ENCODE peak calls at places on chromosomes 3 and 15, in nine cellular contexts. D is activated CD8-positive, alpha-beta T cell treated with anti-CD3 and anti-CD28 coated beads for 36 hours; W is left lung; I is activated naive CD8-positive, alpha-beta T cell treated with anti-CD3 and anti-CD28 coated beads, Interleukin-2, amount 10 ng/mL, durations not matched to agents 7 days and 5 days; V is IMR-90; A is pancreas; L is stimulated activated naive CD8-positive, alpha-beta T cell treated with anti-CD3 and anti-CD28 coated beads, Interleukin-15, amount 100 ng/mL, for 72 hours; K is right lobe of liver; H is effector memory CD8-positive, alpha-beta T cell. B is an unnamed sample.
A peak's percentile ranks its signal among the peaks of the same experiment; 100 is the strongest.

GRCh38 chr3:151612119-151612518 is 121.6 kb upstream of the AADACL2 start:
- ATAC-seq in W (no peak), I (no peak), K (no peak), H (no peak), V (no peak), L (no peak), A (no peak), D (no peak), B (no peak)

GRCh38 chr3:111070772-111071256 is 802 bp upstream of the NECTIN3 start:
- ATAC-seq in D (peak; percentile 8), K (no peak), I (no peak), H (no peak), A (peak; percentile 54), V (peak; percentile 0), W (peak; percentile 0), L (peak; percentile 6), B (peak; percentile 80)

GRCh38 chr15:40908095-40908494 is 13.8 kb downstream of the VPS18 start:
- ATAC-seq in L (no peak), A (no peak), V (no peak), H (no peak), I (no peak), W (no peak), D (no peak), K (no peak), B (no peak)

GRCh38 chr15:50798684-50799083 is 33.2 kb upstream of the SPPL2A start:
- ATAC-seq in L (no peak), A (peak; percentile 66), V (no peak), D (no peak), H (no peak), K (no peak), W (peak; percentile 43), I (no peak), B (peak; percentile 72)

GRCh38 chr3:132167870-132168269 is 133.1 kb upstream of the CPNE4 start:
- ATAC-seq in K (peak; percentile 62), A (no peak), I (no peak), V (no peak), L (no peak), D (no peak), W (no peak), H (no peak), B (no peak)

GRCh38 chr3:16300881-16301359 is 35.9 kb downstream of the OXNAD1 start:
- ATAC-seq in V (no peak), H (peak; percentile 84), W (peak; percentile 77), K (peak; percentile 26), D (peak; percentile 64), I (peak; percentile 78), A (no peak), L (peak; percentile 79), B (no peak)

GRCh38 chr3:160136421-160136820 is 88.8 kb upstream of the C3orf80 start:
- ATAC-seq in H (no peak), K (no peak), L (no peak), V (no peak), W (no peak), A (no peak), I (no peak), D (no peak), B (no peak)

GRCh38 chr15:68126415-68126814 is 72.3 kb downstream of the PIAS1 start:
- ATAC-seq in I (no peak), D (no peak), V (no peak), H (no peak), W (peak; percentile 79), L (no peak), K (no peak), A (no peak), B (no peak)

GRCh38 chr3:30341851-30342250 is 264.6 kb upstream of the TGFBR2 start:
- ATAC-seq in I (no peak), A (no peak), V (peak; percentile 30), H (no peak), W (peak; percentile 14), K (no peak), L (peak; percentile 55), D (peak; percentile 58), B (peak; percentile 57)

GRCh38 chr3:98800401-98800800 is 37.3 kb downstream of the ST3GAL6 start:
- ATAC-seq in I (no peak), K (no peak), A (no peak), V (no peak), L (no peak), H (no peak), W (no peak), D (no peak), B (peak; percentile 23)

GRCh38 chr15:65942436-65942835 is 73.1 kb downstream of the RAB11A start:
- ATAC-seq in D (no peak), W (no peak), I (peak; percentile 79), H (no peak), V (no peak), K (no peak), L (peak; percentile 53), A (no peak), B (no peak)

GRCh38 chr15:31892513-31892912 is 137.8 kb upstream of the CHRNA7 start:
- ATAC-seq in H (no peak), D (no peak), L (no peak), I (no peak), K (no peak), V (no peak), W (no peak), A (no peak), B (no peak)

GRCh38 chr3:114364806-114365205 is 71.0 kb downstream of the TIGIT start:
- ATAC-seq in W (no peak), L (no peak), V (no peak), H (no peak), D (no peak), K (no peak), A (no peak), I (no peak), B (no peak)

GRCh38 chr15:67834249-67834592 is 5.6 kb downstream of the RNU6-1 start:
- ATAC-seq in A (no peak), I (no peak), L (no peak), W (peak; percentile 3), V (no peak), H (no peak), K (no peak), D (no peak), B (no peak)

GRCh38 chr3:17258823-17259436 is 374.2 kb downstream of the PLCL2 start:
- ATAC-seq in K (peak; percentile 53), H (no peak), I (no peak), A (peak; percentile 47), V (peak; percentile 27), D (no peak), W (peak; percentile 50), L (no peak), B (no peak)

GRCh38 chr3:188683032-188683491 is 488.7 kb upstream of the TPRG1 start:
- ATAC-seq in W (peak; percentile 89), K (peak; percentile 79), H (no peak), I (no peak), L (peak; percentile 98), A (peak; percentile 30), V (peak; percentile 91), D (peak; percentile 92), B (peak; percentile 83)

GRCh38 chr3:153146191-153147053 is 15.6 kb upstream of the RAP2B start:
- ATAC-seq in W (no peak), L (peak; percentile 81), D (peak; percentile 62), I (no peak), A (no peak), K (no peak), V (no peak), H (no peak), B (no peak)

GRCh38 chr15:56699743-56700142 is 33.6 kb downstream of the ZNF280D start:
- ATAC-seq in I (no peak), A (no peak), V (no peak), H (no peak), K (no peak), D (peak; percentile 71), W (no peak), L (peak; percentile 88), B (no peak)

GRCh38 chr3:184459355-184459754 is 79.5 kb downstream of the CHRD start:
- ATAC-seq in W (peak; percentile 41), H (no peak), L (no peak), V (no peak), I (no peak), A (no peak), D (no peak), K (peak; percentile 11), B (no peak)

GRCh38 chr3:23459437-23459836 is 256.3 kb downstream of the UBE2E2 start:
- ATAC-seq in H (no peak), W (no peak), D (no peak), V (no peak), L (no peak), K (no peak), A (no peak), I (no peak), B (no peak)

GRCh38 chr3:160771811-160772459 is 15.9 kb downstream of the PPM1L start:
- ATAC-seq in W (no peak), K (peak; percentile 75), D (no peak), V (no peak), H (no peak), A (no peak), L (no peak), I (no peak), B (no peak)

GRCh38 chr3:69579527-69580165 is 159.6 kb upstream of the MITF start:
- ATAC-seq in D (no peak), I (no peak), L (no peak), K (no peak), V (no peak), H (no peak), A (no peak), W (no peak), B (no peak)

GRCh38 chr3:170426240-170426797 is 7.7 kb downstream of the CLDN11 start:
- ATAC-seq in H (no peak), L (no peak), I (no peak), A (no peak), K (peak; percentile 19), W (no peak), V (no peak), D (no peak), B (peak; percentile 36)

GRCh38 chr3:114827495-114827894 is 319.6 kb downstream of the ZBTB20 start:
- ATAC-seq in L (peak; percentile 76), D (peak; percentile 70), H (peak; percentile 31), A (peak; percentile 92), I (no peak), K (peak; percentile 87), W (peak; percentile 77), V (peak; percentile 77), B (peak; percentile 89)

GRCh38 chr3:189232790-189233189 is 61.0 kb downstream of the TPRG1 start:
- ATAC-seq in L (no peak), I (no peak), V (no peak), K (no peak), D (no peak), A (no peak), W (no peak), H (no peak), B (no peak)

GRCh38 chr3:162192340-162193004 is 695.9 kb downstream of the OTOL1 start:
- ATAC-seq in A (no peak), V (no peak), K (no peak), I (no peak), H (no peak), D (no peak), L (no peak), W (no peak), B (no peak)

GRCh38 chr3:111867889-111868426 is 8.9 kb downstream of the PHLDB2 start:
- ATAC-seq in A (no peak), K (no peak), H (no peak), L (no peak), V (no peak), W (no peak), D (no peak), I (no peak), B (no peak)